ENCODE peak calls at places on chromosomes 2 and 18, in nine cellular contexts. One of them, this sample, is unnamed.

GRCh38 chr2:202718614-202719013 is 83.8 kb downstream of the FAM117B start:
- DNase-seq in astrocyte of the cerebellum: peak
- DNase-seq in AG10803: peak
- DNase-seq in cardiac fibroblast: peak
- DNase-seq in WERI-Rb-1: no peak
- DNase-seq in fibroblast of lung: peak
- DNase-seq in A673: peak
- DNase-seq in heart right ventricle: no peak
- DNase-seq in epithelial cell of esophagus: peak
- DNase-seq in this sample: peak

GRCh38 chr2:24919100-24919976 is 699 bp downstream of the ADCY3 start:
- DNase-seq in heart right ventricle: no peak
- DNase-seq in epithelial cell of esophagus: peak
- DNase-seq in A673: peak
- DNase-seq in cardiac fibroblast: peak
- DNase-seq in AG10803: peak
- DNase-seq in WERI-Rb-1: peak
- DNase-seq in astrocyte of the cerebellum: no peak
- DNase-seq in fibroblast of lung: peak
- DNase-seq in this sample: no peak

GRCh38 chr2:20962939-20963543 is 80.8 kb downstream of the APOB start:
- DNase-seq in fibroblast of lung: peak
- DNase-seq in astrocyte of the cerebellum: peak
- DNase-seq in epithelial cell of esophagus: peak
- DNase-seq in A673: peak
- DNase-seq in AG10803: peak
- DNase-seq in heart right ventricle: peak
- DNase-seq in cardiac fibroblast: peak
- DNase-seq in WERI-Rb-1: peak
- DNase-seq in this sample: peak

GRCh38 chr2:240401781-240402551 is 33.5 kb upstream of the GPC1 start:
- DNase-seq in AG10803: no peak
- DNase-seq in WERI-Rb-1: no peak
- DNase-seq in cardiac fibroblast: no peak
- DNase-seq in A673: no peak
- DNase-seq in astrocyte of the cerebellum: no peak
- DNase-seq in fibroblast of lung: no peak
- DNase-seq in epithelial cell of esophagus: no peak
- DNase-seq in heart right ventricle: no peak
- DNase-seq in this sample: no peak

GRCh38 chr2:85862426-85862825 is 26.4 kb downstream of the ST3GAL5 start:
- DNase-seq in heart right ventricle: no peak
- DNase-seq in astrocyte of the cerebellum: peak
- DNase-seq in epithelial cell of esophagus: no peak
- DNase-seq in WERI-Rb-1: no peak
- DNase-seq in cardiac fibroblast: no peak
- DNase-seq in AG10803: no peak
- DNase-seq in A673: peak
- DNase-seq in fibroblast of lung: no peak
- DNase-seq in this sample: no peak

GRCh38 chr2:232348936-232349335 is 29.6 kb upstream of the ALPP start:
- DNase-seq in AG10803: no peak
- DNase-seq in epithelial cell of esophagus: peak
- DNase-seq in WERI-Rb-1: peak
- DNase-seq in fibroblast of lung: no peak
- DNase-seq in A673: no peak
- DNase-seq in astrocyte of the cerebellum: no peak
- DNase-seq in cardiac fibroblast: no peak
- DNase-seq in heart right ventricle: no peak
- DNase-seq in this sample: no peak

GRCh38 chr2:102107741-102108070 is 34.8 kb upstream of the IL1R1 start:
- DNase-seq in AG10803: peak
- DNase-seq in fibroblast of lung: peak
- DNase-seq in cardiac fibroblast: peak
- DNase-seq in epithelial cell of esophagus: no peak
- DNase-seq in heart right ventricle: no peak
- DNase-seq in WERI-Rb-1: no peak
- DNase-seq in astrocyte of the cerebellum: no peak
- DNase-seq in A673: no peak
- DNase-seq in this sample: peak

GRCh38 chr2:45441571-45441970 is 169.5 kb downstream of the SRBD1 start:
- DNase-seq in WERI-Rb-1: no peak
- DNase-seq in fibroblast of lung: no peak
- DNase-seq in heart right ventricle: no peak
- DNase-seq in A673: no peak
- DNase-seq in cardiac fibroblast: no peak
- DNase-seq in AG10803: no peak
- DNase-seq in astrocyte of the cerebellum: no peak
- DNase-seq in epithelial cell of esophagus: peak
- DNase-seq in this sample: no peak

GRCh38 chr18:30481871-30482270 is 560.7 kb downstream of the DSC3 start:
- DNase-seq in astrocyte of the cerebellum: no peak
- DNase-seq in cardiac fibroblast: no peak
- DNase-seq in AG10803: no peak
- DNase-seq in heart right ventricle: no peak
- DNase-seq in A673: no peak
- DNase-seq in WERI-Rb-1: no peak
- DNase-seq in epithelial cell of esophagus: peak
- DNase-seq in fibroblast of lung: no peak
- DNase-seq in this sample: no peak

GRCh38 chr18:8800041-8800441 is 94.7 kb downstream of the MTCL1 start:
- DNase-seq in fibroblast of lung: peak
- DNase-seq in epithelial cell of esophagus: no peak
- DNase-seq in astrocyte of the cerebellum: no peak
- DNase-seq in cardiac fibroblast: no peak
- DNase-seq in heart right ventricle: no peak
- DNase-seq in WERI-Rb-1: peak
- DNase-seq in A673: no peak
- DNase-seq in AG10803: peak
- DNase-seq in this sample: peak

GRCh38 chr18:26617151-26617554 is 68.8 kb upstream of the KCTD1 start:
- DNase-seq in astrocyte of the cerebellum: peak
- DNase-seq in cardiac fibroblast: peak
- DNase-seq in heart right ventricle: no peak
- DNase-seq in epithelial cell of esophagus: peak
- DNase-seq in WERI-Rb-1: no peak
- DNase-seq in AG10803: peak
- DNase-seq in A673: peak
- DNase-seq in fibroblast of lung: peak
- DNase-seq in this sample: peak

GRCh38 chr18:2515908-2516625 is 55.2 kb downstream of the METTL4 start:
- DNase-seq in astrocyte of the cerebellum: peak
- DNase-seq in A673: peak
- DNase-seq in epithelial cell of esophagus: peak
- DNase-seq in cardiac fibroblast: peak
- DNase-seq in AG10803: peak
- DNase-seq in WERI-Rb-1: no peak
- DNase-seq in fibroblast of lung: peak
- DNase-seq in heart right ventricle: no peak
- DNase-seq in this sample: peak

GRCh38 chr2:3186766-3187165 is 190.9 kb downstream of the EIPR1 start:
- DNase-seq in fibroblast of lung: no peak
- DNase-seq in cardiac fibroblast: no peak
- DNase-seq in WERI-Rb-1: no peak
- DNase-seq in epithelial cell of esophagus: no peak
- DNase-seq in heart right ventricle: no peak
- DNase-seq in A673: no peak
- DNase-seq in astrocyte of the cerebellum: no peak
- DNase-seq in AG10803: no peak
- DNase-seq in this sample: no peak

GRCh38 chr2:100195942-100196341 is 53.6 kb upstream of the AFF3 start:
- DNase-seq in astrocyte of the cerebellum: no peak
- DNase-seq in A673: no peak
- DNase-seq in cardiac fibroblast: no peak
- DNase-seq in epithelial cell of esophagus: no peak
- DNase-seq in heart right ventricle: no peak
- DNase-seq in AG10803: no peak
- DNase-seq in WERI-Rb-1: no peak
- DNase-seq in fibroblast of lung: no peak
- DNase-seq in this sample: no peak

GRCh38 chr18:331231-331771 is 63.5 kb upstream of the THOC1 start:
- DNase-seq in cardiac fibroblast: no peak
- DNase-seq in WERI-Rb-1: no peak
- DNase-seq in AG10803: peak
- DNase-seq in A673: peak
- DNase-seq in astrocyte of the cerebellum: peak
- DNase-seq in epithelial cell of esophagus: no peak
- DNase-seq in heart right ventricle: no peak
- DNase-seq in fibroblast of lung: no peak
- DNase-seq in this sample: no peak

GRCh38 chr2:168454737-168455691 is 1.1 kb upstream of the CERS6 start:
- DNase-seq in cardiac fibroblast: no peak
- DNase-seq in heart right ventricle: no peak
- DNase-seq in astrocyte of the cerebellum: no peak
- DNase-seq in fibroblast of lung: no peak
- DNase-seq in A673: no peak
- DNase-seq in WERI-Rb-1: no peak
- DNase-seq in epithelial cell of esophagus: no peak
- DNase-seq in AG10803: no peak
- DNase-seq in this sample: no peak

GRCh38 chr2:219409619-219410018 is 8.6 kb upstream of the DES start:
- DNase-seq in AG10803: no peak
- DNase-seq in WERI-Rb-1: no peak
- DNase-seq in cardiac fibroblast: no peak
- DNase-seq in A673: no peak
- DNase-seq in epithelial cell of esophagus: no peak
- DNase-seq in astrocyte of the cerebellum: no peak
- DNase-seq in heart right ventricle: no peak
- DNase-seq in fibroblast of lung: no peak
- DNase-seq in this sample: no peak

GRCh38 chr2:23760746-23761145 is 166.2 kb downstream of the ATAD2B start:
- DNase-seq in cardiac fibroblast: peak
- DNase-seq in WERI-Rb-1: no peak
- DNase-seq in A673: peak
- DNase-seq in fibroblast of lung: peak
- DNase-seq in astrocyte of the cerebellum: peak
- DNase-seq in AG10803: peak
- DNase-seq in epithelial cell of esophagus: peak
- DNase-seq in heart right ventricle: no peak
- DNase-seq in this sample: peak
- TF ChIP-seq CTCF in cardiac fibroblast: peak
- TF ChIP-seq CTCF in WERI-Rb-1: no peak
- TF ChIP-seq CTCF in A673: peak
- TF ChIP-seq CTCF in fibroblast of lung: peak
- TF ChIP-seq CTCF in astrocyte of the cerebellum: no peak
- TF ChIP-seq CTCF in AG10803: peak
- TF ChIP-seq CTCF in epithelial cell of esophagus: no peak
- TF ChIP-seq CTCF in heart right ventricle: peak
- TF ChIP-seq CTCF in this sample: peak

GRCh38 chr2:144430722-144431163 is 89.2 kb downstream of the ZEB2 start:
- DNase-seq in epithelial cell of esophagus: no peak
- DNase-seq in WERI-Rb-1: peak
- DNase-seq in astrocyte of the cerebellum: no peak
- DNase-seq in AG10803: peak
- DNase-seq in fibroblast of lung: peak
- DNase-seq in cardiac fibroblast: peak
- DNase-seq in heart right ventricle: peak
- DNase-seq in A673: no peak
- DNase-seq in this sample: peak
- H3K4me3 ChIP-seq in epithelial cell of esophagus: no peak
- H3K4me3 ChIP-seq in WERI-Rb-1: peak
- H3K4me3 ChIP-seq in astrocyte of the cerebellum: no peak
- H3K4me3 ChIP-seq in AG10803: no peak
- H3K4me3 ChIP-seq in fibroblast of lung: no peak
- H3K4me3 ChIP-seq in cardiac fibroblast: no peak
- H3K4me3 ChIP-seq in heart right ventricle: peak
- H3K4me3 ChIP-seq in A673: no peak
- H3K4me3 ChIP-seq in this sample: no peak

GRCh38 chr18:24271381-24272331 is 126.0 kb downstream of the OSBPL1A start:
- DNase-seq in heart right ventricle: peak
- DNase-seq in AG10803: peak
- DNase-seq in cardiac fibroblast: peak
- DNase-seq in epithelial cell of esophagus: peak
- DNase-seq in A673: peak
- DNase-seq in fibroblast of lung: peak
- DNase-seq in WERI-Rb-1: peak
- DNase-seq in astrocyte of the cerebellum: peak
- DNase-seq in this sample: peak
- TF ChIP-seq CTCF in heart right ventricle: peak
- TF ChIP-seq CTCF in AG10803: no peak
- TF ChIP-seq CTCF in cardiac fibroblast: peak
- TF ChIP-seq CTCF in epithelial cell of esophagus: peak
- TF ChIP-seq CTCF in A673: peak
- TF ChIP-seq CTCF in fibroblast of lung: no peak
- TF ChIP-seq CTCF in WERI-Rb-1: peak
- TF ChIP-seq CTCF in astrocyte of the cerebellum: peak
- TF ChIP-seq CTCF in this sample: peak

GRCh38 chr2:131426727-131427126 is 49.2 kb upstream of the TUBA3D start:
- DNase-seq in WERI-Rb-1: no peak
- DNase-seq in AG10803: no peak
- DNase-seq in heart right ventricle: no peak
- DNase-seq in cardiac fibroblast: no peak
- DNase-seq in fibroblast of lung: no peak
- DNase-seq in epithelial cell of esophagus: no peak
- DNase-seq in astrocyte of the cerebellum: no peak
- DNase-seq in A673: no peak
- DNase-seq in this sample: no peak

GRCh38 chr2:131431336-131431735 is 44.6 kb upstream of the TUBA3D start:
- DNase-seq in heart right ventricle: no peak
- DNase-seq in cardiac fibroblast: peak
- DNase-seq in AG10803: no peak
- DNase-seq in astrocyte of the cerebellum: no peak
- DNase-seq in A673: no peak
- DNase-seq in fibroblast of lung: peak
- DNase-seq in epithelial cell of esophagus: no peak
- DNase-seq in WERI-Rb-1: no peak
- DNase-seq in this sample: peak

GRCh38 chr2:131419447-131419846 is 55.5 kb upstream of the RAB6D start:
- DNase-seq in A673: peak
- DNase-seq in heart right ventricle: no peak
- DNase-seq in cardiac fibroblast: no peak
- DNase-seq in AG10803: no peak
- DNase-seq in fibroblast of lung: no peak
- DNase-seq in WERI-Rb-1: no peak
- DNase-seq in epithelial cell of esophagus: no peak
- DNase-seq in astrocyte of the cerebellum: no peak
- DNase-seq in this sample: peak

DNA sequence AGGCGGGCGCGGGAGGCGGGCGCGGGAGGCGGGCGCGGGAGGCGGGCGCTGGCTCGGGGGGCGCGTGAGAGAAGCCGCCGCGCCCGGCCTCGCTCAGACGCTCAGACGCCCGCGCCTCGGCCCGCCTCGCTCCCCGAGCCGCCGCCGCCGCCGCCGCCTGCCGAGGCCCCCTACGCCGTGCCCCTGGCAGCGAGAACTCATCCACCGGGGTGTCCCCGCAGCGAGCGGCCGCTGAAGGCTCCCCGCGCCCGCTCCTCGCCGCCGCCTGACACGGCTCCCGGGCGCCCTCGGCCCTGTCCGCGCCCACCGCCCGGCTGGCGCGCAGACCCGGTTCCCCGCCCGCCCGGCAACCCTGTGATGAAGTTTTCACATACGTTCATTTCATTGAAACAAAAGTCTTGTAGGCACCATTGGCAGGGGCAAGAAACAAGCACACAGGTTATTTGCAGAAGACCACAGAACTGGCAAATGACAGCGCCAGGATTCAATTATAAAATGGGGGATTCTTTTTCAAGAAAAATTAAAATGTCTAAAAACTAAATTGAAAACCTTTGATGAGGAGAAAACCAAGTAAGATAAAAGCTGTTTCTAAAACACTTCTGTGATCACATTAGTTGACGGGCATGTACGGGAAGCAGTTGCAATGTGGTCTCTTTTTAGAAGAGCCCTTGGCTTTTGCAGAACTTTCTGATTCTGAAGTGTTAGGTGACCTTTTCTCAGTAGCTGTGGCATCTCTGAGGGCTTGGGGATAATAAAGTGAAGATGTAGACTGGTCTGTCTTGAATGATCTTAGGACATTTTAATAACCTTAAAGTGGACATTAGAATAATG is 50.5 kb upstream of the TUBA3D start:
- DNase-seq in heart right ventricle: no peak
- DNase-seq in epithelial cell of esophagus: no peak
- DNase-seq in AG10803: no peak
- DNase-seq in cardiac fibroblast: no peak
- DNase-seq in astrocyte of the cerebellum: no peak
- DNase-seq in fibroblast of lung: no peak
- DNase-seq in A673: no peak
- DNase-seq in WERI-Rb-1: no peak
- DNase-seq in this sample: no peak
- H3K4me3 ChIP-seq in heart right ventricle: no peak
- H3K4me3 ChIP-seq in epithelial cell of esophagus: no peak
- H3K4me3 ChIP-seq in AG10803: no peak
- H3K4me3 ChIP-seq in cardiac fibroblast: no peak
- H3K4me3 ChIP-seq in astrocyte of the cerebellum: no peak
- H3K4me3 ChIP-seq in fibroblast of lung: peak
- H3K4me3 ChIP-seq in A673: peak
- H3K4me3 ChIP-seq in WERI-Rb-1: no peak
- H3K4me3 ChIP-seq in this sample: no peak

This sample was measured in fibroblast of mammary gland.